ENCODE peak calls at places on chromosomes 7 and 10, in seven cellular contexts. L, E, Y, Z, F, V and J are unnamed samples.

GRCh38 chr7:2903686-2904162 is 59.6 kb upstream of the GNA12 start:
- DNase-seq in L (no peak), E (no peak), Y (no peak), Z (no peak), F (no peak), V (no peak), J (no peak)

GRCh38 chr10:4221315-4221714 is 436.3 kb upstream of the KLF6 start:
- DNase-seq in L (no peak), E (no peak), Y (no peak), Z (no peak), F (no peak), V (no peak), J (peak; percentile 1)

GRCh38 chr10:34656676-34657075 is 158.4 kb downstream of the PARD3 start:
- DNase-seq in L (no peak), E (no peak), Y (no peak), Z (no peak), F (no peak), V (no peak), J (no peak)

GRCh38 chr10:2201534-2202104 is 464.3 kb upstream of the ADARB2 start:
- DNase-seq in L (no peak), E (no peak), Y (no peak), Z (no peak), F (no peak), V (peak; percentile 78), J (no peak)

GRCh38 chr10:106504536-106504935 is 660.0 kb downstream of the SORCS1 start:
- DNase-seq in L (no peak), E (no peak), Y (no peak), Z (no peak), F (no peak), V (no peak), J (no peak)

GRCh38 chr7:96887426-96887825 is 117.9 kb upstream of the DLX6 start:
- DNase-seq in L (no peak), E (no peak), Y (no peak), Z (no peak), F (no peak), V (no peak), J (no peak)

GRCh38 chr7:88888684-88889083 is 93.1 kb upstream of the TEX47 start:
- DNase-seq in L (no peak), E (peak; percentile 3), Y (no peak), Z (no peak), F (no peak), V (no peak), J (no peak)

GRCh38 chr7:104161244-104161643 is 46.6 kb downstream of the ORC5 start:
- DNase-seq in L (no peak), E (no peak), Y (no peak), Z (no peak), F (no peak), V (no peak), J (no peak)

GRCh38 chr10:102419561-102420442 is 834 bp upstream of the FBXL15 start:
- DNase-seq in L (peak; percentile 72), E (no peak), Y (peak; percentile 17), Z (peak; percentile 54), F (peak; percentile 73), V (peak; percentile 82), J (peak; percentile 84)

GRCh38 chr10:50210876-50211275 is 40.4 kb downstream of the ASAH2 start:
- DNase-seq in L (no peak), E (no peak), Y (no peak), Z (no peak), F (no peak), V (no peak), J (no peak)

GRCh38 chr7:38929460-38930171 is 20.6 kb upstream of the VPS41 start:
- DNase-seq in L (no peak), E (no peak), Y (no peak), Z (no peak), F (peak; percentile 80), V (no peak), J (no peak)

GRCh38 chr10:127618797-127619196 is 69.7 kb downstream of the NPS start:
- DNase-seq in L (no peak), E (no peak), Y (no peak), Z (no peak), F (no peak), V (no peak), J (no peak)

GRCh38 chr7:1193593-1194424 is 33.8 kb upstream of the ZFAND2A start:
- DNase-seq in L (peak; percentile 27), E (peak; percentile 40), Y (peak; percentile 41), Z (no peak), F (no peak), V (peak; percentile 44), J (peak; percentile 36)

GRCh38 chr10:84588426-84588825 is 260.0 kb downstream of the CCSER2 start:
- DNase-seq in L (no peak), E (no peak), Y (no peak), Z (no peak), F (no peak), V (no peak), J (no peak)

GRCh38 chr10:122269097-122269687 is 1.9 kb upstream of the BTBD16 start:
- DNase-seq in L (no peak), E (no peak), Y (no peak), Z (no peak), F (no peak), V (no peak), J (no peak)

GRCh38 chr10:130127612-130128607 is 8.3 kb upstream of the GLRX3 start:
- DNase-seq in L (peak; percentile 61), E (no peak), Y (peak; percentile 65), Z (peak; percentile 28), F (peak; percentile 45), V (peak; percentile 81), J (peak; percentile 67)

GRCh38 chr7:4724648-4725013 is 42.5 kb downstream of the FOXK1 start:
- DNase-seq in L (no peak), E (no peak), Y (peak; percentile 32), Z (no peak), F (no peak), V (peak; percentile 61), J (no peak)

GRCh38 chr7:155858521-155859061 is 46.3 kb upstream of the SHH start:
- DNase-seq in L (no peak), E (no peak), Y (peak; percentile 66), Z (no peak), F (no peak), V (no peak), J (no peak)

GRCh38 chr7:140562921-140563600 is 77.6 kb downstream of the DENND2A start:
- DNase-seq in L (no peak), E (no peak), Y (peak; percentile 52), Z (no peak), F (no peak), V (peak; percentile 55), J (no peak)